ENCODE peak calls at places on chromosomes 3 and 15, in six cellular contexts. T is GM13977, S is HFFc6, U is pancreas, Q is AG09319, L is activated B cell treated with CpG ODN at 0.5 μM for 24 hours. A is an unnamed sample.

GRCh38 chr15:60651734-60652141 is 172.8 kb upstream of the ICE2 start:
- DNase-seq in U (no peak), L (no peak), Q (no peak), T (no peak), S (no peak), A (no peak)

GRCh38 chr3:123725652-123726400 is 141.0 kb upstream of the HACD2 start:
- DNase-seq in Q (no peak), S (no peak), L (no peak), T (no peak), U (no peak), A (no peak)

GRCh38 chr3:9676780-9677179 is 26.9 kb upstream of the CPNE9 start:
- DNase-seq in S (no peak), U (no peak), L (no peak), Q (no peak), T (no peak), A (no peak)

GRCh38 chr3:133540896-133541674 is 32.4 kb upstream of the CDV3 start:
- DNase-seq in L (no peak), Q (no peak), T (peak), S (peak), U (no peak), A (peak)

GRCh38 chr3:126550488-126551051 is 8.2 kb downstream of the C3orf22 start:
- DNase-seq in Q (no peak), U (peak), L (peak), T (no peak), S (no peak), A (peak)

GRCh38 chr3:155704041-155704440 is 40.8 kb downstream of the PLCH1 start:
- DNase-seq in T (no peak), U (no peak), L (no peak), Q (no peak), S (no peak), A (no peak)

GRCh38 chr3:50652709-50653108 is 22.0 kb upstream of the DOCK3 start:
- DNase-seq in S (no peak), U (no peak), Q (no peak), T (peak), L (peak), A (peak)

GRCh38 chr3:188241072-188241471 is 87.1 kb downstream of the LPP start:
- DNase-seq in T (no peak), Q (no peak), S (peak), U (no peak), L (no peak), A (no peak)

GRCh38 chr15:73753250-73754130 is at the start of gene INSYN1:
- DNase-seq in U (no peak), S (no peak), L (no peak), T (no peak), Q (no peak), A (no peak)

GRCh38 chr3:136250862-136251460 is 821 bp downstream of the PCCB start:
- DNase-seq in Q (peak), S (peak), T (peak), L (peak), U (peak), A (peak)

GRCh38 chr3:174532776-174533175 is 326.4 kb upstream of the NAALADL2 start:
- DNase-seq in T (no peak), Q (no peak), U (no peak), L (no peak), S (no peak), A (no peak)

GRCh38 chr15:40853241-40853890 is 9.5 kb downstream of the SPINT1 start:
- DNase-seq in T (no peak), L (no peak), U (no peak), S (no peak), Q (no peak), A (no peak)

GRCh38 chr15:85730001-85730820 is 64.5 kb downstream of the KLHL25 start:
- DNase-seq in Q (no peak), S (peak), T (peak), L (no peak), U (no peak), A (peak)

GRCh38 chr15:51077565-51078153 is 17.0 kb downstream of the TNFAIP8L3 start:
- DNase-seq in L (peak), S (peak), T (peak), U (peak), Q (no peak), A (peak)

GRCh38 chr15:78093242-78094020 is 1.1 kb downstream of the SH2D7 start:
- DNase-seq in T (no peak), U (no peak), L (no peak), Q (peak), S (peak), A (no peak)

GRCh38 chr15:78438595-78439285 is 724 bp downstream of the IREB2 start:
- DNase-seq in Q (no peak), L (no peak), U (no peak), T (no peak), S (no peak), A (no peak)

GRCh38 chr3:58293516-58293915 is 12.5 kb upstream of the RPP14 start:
- DNase-seq in S (no peak), T (no peak), Q (no peak), L (no peak), U (no peak), A (no peak)

GRCh38 chr15:61146643-61147230 is 82.4 kb downstream of the RORA start:
- DNase-seq in L (no peak), S (no peak), U (no peak), Q (no peak), T (no peak), A (no peak)

DNA sequence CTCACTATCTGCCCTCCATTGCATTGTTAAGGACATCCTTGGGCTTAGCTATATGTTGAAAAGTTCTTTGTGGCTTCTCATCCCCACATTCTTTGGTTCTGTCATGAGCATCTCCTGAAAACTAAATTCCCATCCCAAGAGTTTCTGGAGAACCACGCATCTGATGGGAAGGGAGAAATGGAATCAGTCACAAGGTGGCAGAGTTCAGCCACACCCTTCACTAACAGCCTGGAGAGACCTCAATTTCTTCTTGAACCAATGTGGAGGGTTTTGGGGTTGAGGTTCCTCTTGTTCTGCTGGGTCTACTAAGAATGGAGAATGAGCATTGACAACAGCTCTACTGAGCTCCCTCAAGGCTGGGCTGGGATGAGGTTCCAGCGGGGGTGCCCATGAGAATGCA is 15.6 kb upstream of the MAGEL2 start:
- DNase-seq in U (no peak), L (no peak), T (no peak), S (no peak), Q (no peak), A (no peak)
- TF ChIP-seq CTCF in U (no peak), L (no peak), T (no peak), S (no peak), Q (no peak), A (no peak)

DNA sequence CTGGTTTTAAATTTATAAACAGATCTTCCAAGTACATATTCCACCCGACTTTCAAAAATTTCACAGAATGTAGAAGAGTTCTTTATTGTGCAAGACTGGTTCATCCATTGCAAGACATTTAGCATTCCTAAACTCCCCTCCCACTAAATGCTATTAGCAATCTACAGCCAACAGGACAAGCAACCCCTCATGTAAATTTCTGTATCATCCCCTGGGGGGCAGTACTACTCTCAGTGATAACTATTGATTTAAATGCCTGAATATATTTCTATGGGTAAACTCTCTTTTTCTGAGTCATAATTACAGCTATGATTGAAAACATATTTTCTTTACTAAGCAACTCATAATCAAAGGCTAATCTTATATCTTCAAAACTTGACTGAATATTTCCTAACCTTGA is 10.7 kb upstream of the SLC15A2 start:
- DNase-seq in L (no peak), Q (no peak), T (peak), U (no peak), S (peak), A (no peak)
- TF ChIP-seq CTCF in L (no peak), Q (peak), T (peak), U (no peak), S (peak), A (peak)

DNA sequence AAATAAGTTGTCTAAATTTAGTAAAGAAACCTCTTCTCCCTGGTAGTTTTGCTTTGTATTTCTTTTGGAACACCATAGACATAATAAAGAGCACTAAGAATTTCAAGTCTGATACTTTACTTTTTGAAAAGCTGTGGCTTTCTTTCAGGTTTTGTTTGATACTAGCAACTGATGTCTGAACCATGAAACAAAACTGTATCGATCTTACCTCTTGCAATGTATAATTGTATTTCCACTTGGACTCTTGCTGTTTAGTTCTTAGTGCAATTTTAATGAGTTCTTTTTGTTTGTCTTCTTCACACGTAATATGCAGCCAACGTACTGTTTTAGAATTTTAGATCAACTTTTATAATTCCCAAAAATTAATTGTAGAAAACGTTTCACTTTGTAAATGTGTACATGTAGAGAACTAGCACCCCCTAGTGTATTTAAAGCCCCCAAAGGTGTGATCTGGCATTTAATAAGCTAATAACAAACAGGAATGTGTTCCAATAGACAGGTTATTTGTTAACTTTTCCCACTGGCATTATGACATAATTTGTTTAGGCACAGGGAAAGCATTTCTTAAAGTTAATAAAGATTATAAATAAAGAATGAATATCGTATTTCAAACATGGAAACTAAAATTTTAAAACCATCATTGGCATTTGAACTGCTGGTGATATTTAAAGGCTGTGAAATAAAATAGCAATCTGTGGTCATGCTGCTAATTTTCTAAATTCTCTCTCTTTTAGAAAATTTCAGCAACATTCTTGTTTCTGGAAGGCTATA is 289.1 kb upstream of the DNAJC19 start:
- DNase-seq in S (no peak), U (no peak), Q (no peak), T (peak), L (no peak), A (no peak)
- TF ChIP-seq CTCF in S (no peak), U (no peak), Q (peak), T (peak), L (no peak), A (no peak)

GRCh38 chr3:185939721-185940120 is 1.9 kb upstream of the TRA2B start:
- DNase-seq in L (no peak), Q (no peak), T (no peak), U (no peak), S (no peak), A (no peak)

GRCh38 chr3:185935465-185936263 is 2.1 kb downstream of the TRA2B start:
- DNase-seq in Q (no peak), U (no peak), S (no peak), T (no peak), L (no peak), A (peak)

GRCh38 chr3:185936814-185937688 is 763 bp downstream of the TRA2B start:
- DNase-seq in L (peak), T (peak), U (peak), S (peak), Q (peak), A (peak)

GRCh38 chr3:185934726-185935464 is 2.9 kb downstream of the TRA2B start:
- DNase-seq in S (no peak), T (no peak), Q (no peak), L (no peak), U (no peak), A (no peak)

DNA sequence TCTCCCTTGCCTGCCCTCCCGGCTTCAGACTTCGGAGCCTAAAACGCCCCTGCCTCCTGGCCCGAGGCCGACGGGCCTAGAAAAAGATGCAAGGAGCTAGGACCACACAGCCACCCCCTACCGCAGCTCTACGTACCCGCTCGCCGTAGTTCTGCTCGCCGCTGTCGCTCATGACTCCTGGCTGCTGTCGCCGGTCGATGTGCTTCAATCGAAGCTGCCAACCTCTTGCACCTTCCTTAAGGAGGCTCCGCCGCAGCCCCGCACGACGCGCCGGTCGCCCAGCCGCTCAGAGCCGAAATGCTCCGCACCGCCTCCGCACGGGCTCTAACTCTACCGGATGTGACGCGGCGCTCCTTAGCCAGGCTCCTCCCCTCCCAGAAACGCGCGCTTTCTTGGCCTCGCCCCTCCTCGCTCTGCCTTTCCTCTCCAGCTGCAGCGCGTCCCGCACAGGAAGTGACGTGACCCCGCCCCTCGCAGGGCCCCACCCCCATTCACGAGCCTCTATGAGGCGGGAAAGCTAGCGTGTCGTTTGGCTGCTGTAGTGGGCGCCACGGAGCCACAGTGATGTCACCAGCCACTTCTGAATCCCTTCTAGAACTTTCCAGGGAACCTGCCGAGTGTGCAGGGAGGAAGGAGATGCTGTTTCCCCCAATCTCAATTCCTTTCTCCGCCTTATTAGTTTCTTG is at the start of gene TRA2B:
- DNase-seq in L (peak), S (peak), Q (peak), T (peak), U (peak), A (peak)
- TF ChIP-seq CTCF in L (no peak), S (peak), Q (peak), T (peak), U (no peak), A (no peak)

GRCh38 chr3:4684976-4685375 is 191.8 kb downstream of the ITPR1 start:
- DNase-seq in Q (no peak), T (no peak), U (no peak), L (no peak), S (no peak), A (no peak)
- TF ChIP-seq CTCF in Q (no peak), T (no peak), U (no peak), L (no peak), S (no peak), A (no peak)

GRCh38 chr15:38991126-38991525 is 426.5 kb upstream of the RASGRP1 start:
- DNase-seq in U (no peak), T (no peak), L (no peak), Q (peak), S (peak), A (no peak)
- TF ChIP-seq CTCF in U (no peak), T (peak), L (no peak), Q (peak), S (peak), A (peak)

GRCh38 chr15:63945005-63945788 is 101.1 kb downstream of the DAPK2 start:
- DNase-seq in S (peak), L (peak), U (peak), Q (no peak), T (peak), A (peak)

GRCh38 chr15:63946524-63947065 is 99.7 kb downstream of the DAPK2 start:
- DNase-seq in T (no peak), Q (no peak), L (no peak), U (no peak), S (no peak), A (no peak)

GRCh38 chr15:63944681-63944955 is 101.7 kb downstream of the DAPK2 start:
- DNase-seq in L (no peak), T (no peak), Q (no peak), U (no peak), S (no peak), A (peak)

GRCh38 chr15:63947228-63947627 is 99.1 kb downstream of the DAPK2 start:
- DNase-seq in S (no peak), T (no peak), Q (no peak), L (no peak), U (no peak), A (peak)

GRCh38 chr15:63945838-63946298 is 100.4 kb downstream of the DAPK2 start:
- DNase-seq in S (no peak), L (no peak), T (no peak), U (peak), Q (no peak), A (peak)
- TF ChIP-seq CTCF in S (no peak), L (no peak), T (no peak), U (no peak), Q (no peak), A (no peak)

GRCh38 chr15:66964111-66964738 is 101.2 kb upstream of the SMAD3 start:
- DNase-seq in U (no peak), T (no peak), Q (no peak), S (no peak), L (no peak), A (no peak)

GRCh38 chr15:66964791-66965190 is 100.6 kb upstream of the SMAD3 start:
- DNase-seq in S (no peak), U (no peak), L (no peak), T (no peak), Q (no peak), A (no peak)

GRCh38 chr15:66965201-66965900 is 100.1 kb upstream of the SMAD3 start:
- DNase-seq in L (no peak), Q (no peak), S (no peak), U (no peak), T (no peak), A (no peak)

GRCh38 chr15:66963710-66964109 is 101.7 kb upstream of the SMAD3 start:
- DNase-seq in Q (no peak), S (no peak), L (no peak), U (no peak), T (no peak), A (no peak)

GRCh38 chr15:66966256-66966655 is 99.1 kb upstream of the SMAD3 start:
- DNase-seq in L (no peak), S (no peak), Q (no peak), T (no peak), U (no peak), A (no peak)
- TF ChIP-seq CTCF in L (no peak), S (peak), Q (no peak), T (peak), U (no peak), A (no peak)

GRCh38 chr3:168053115-168053514 is 42.6 kb downstream of the GOLIM4 start:
- DNase-seq in L (no peak), T (no peak), U (no peak), S (no peak), Q (no peak), A (no peak)
- TF ChIP-seq CTCF in L (no peak), T (peak), U (no peak), S (peak), Q (peak), A (no peak)

A was measured in colonic mucosa.